ENCODE peak calls at places on chromosomes 1 and 21, in seven cellular contexts. G is prostate gland, T is fibroblast of lung, D is OCI-LY7, I is heart left ventricle, R is mesendoderm, J is dorsolateral prefrontal cortex. N is an unnamed sample.

GRCh38 chr1:21607549-21608529 is 61.3 kb downstream of the RAP1GAP start:
- DNase-seq in G (peak; percentile 71), T (peak; percentile 56), D (peak; percentile 78), I (peak; percentile 91), R (peak; percentile 100), J (no peak), N (peak; percentile 90)

GRCh38 chr21:37866027-37866426 is 50.2 kb downstream of the KCNJ6 start:
- DNase-seq in G (no peak), T (no peak), D (peak; percentile 29), I (no peak), R (no peak), J (no peak), N (peak; percentile 52)

GRCh38 chr1:201739492-201740085 is 89.4 kb upstream of the IPO9 start:
- DNase-seq in G (peak; percentile 39), T (no peak), D (peak; percentile 88), I (peak; percentile 82), R (peak; percentile 90), J (peak; percentile 69), N (peak; percentile 68)

GRCh38 chr1:190320952-190321351 is 156.7 kb downstream of the BRINP3 start:
- DNase-seq in G (no peak), T (peak; percentile 54), D (no peak), I (no peak), R (peak; percentile 36), J (no peak), N (no peak)

GRCh38 chr1:79517425-79518219 is 511.1 kb upstream of the ADGRL4 start:
- DNase-seq in G (no peak), T (no peak), D (peak; percentile 40), I (no peak), R (no peak), J (no peak), N (no peak)

GRCh38 chr1:21123287-21123961 is 53.3 kb downstream of the EIF4G3 start:
- DNase-seq in G (no peak), T (peak; percentile 29), D (no peak), I (no peak), R (no peak), J (no peak), N (no peak)

GRCh38 chr21:26070822-26071425 is 99.6 kb downstream of the APP start:
- DNase-seq in G (no peak), T (peak; percentile 55), D (peak; percentile 38), I (no peak), R (peak; percentile 76), J (no peak), N (no peak)

GRCh38 chr1:151814971-151815545 is 9.8 kb upstream of the LINGO4 start:
- DNase-seq in G (no peak), T (no peak), D (no peak), I (no peak), R (no peak), J (no peak), N (no peak)

GRCh38 chr1:16020325-16020724 is 1.5 kb upstream of the CLCNKA start:
- DNase-seq in G (no peak), T (no peak), D (no peak), I (no peak), R (no peak), J (no peak), N (no peak)

GRCh38 chr1:29805122-29805895 is 569.0 kb downstream of the PTPRU start:
- DNase-seq in G (no peak), T (no peak), D (no peak), I (no peak), R (peak; percentile 35), J (no peak), N (peak; percentile 14)

GRCh38 chr1:183473286-183473536 is 912 bp downstream of the SMG7 start:
- DNase-seq in G (no peak), T (no peak), D (no peak), I (no peak), R (peak; percentile 25), J (no peak), N (no peak)

GRCh38 chr1:51268675-51269033 is 32.6 kb downstream of the RNF11 start:
- DNase-seq in G (no peak), T (peak; percentile 52), D (no peak), I (no peak), R (no peak), J (no peak), N (no peak)

GRCh38 chr1:204419064-204419403 is 7.4 kb upstream of the PPP1R15B start:
- DNase-seq in G (no peak), T (peak; percentile 73), D (no peak), I (no peak), R (peak; percentile 52), J (no peak), N (no peak)

GRCh38 chr21:32386195-32386870 is 6.5 kb downstream of the URB1 start:
- DNase-seq in G (peak; percentile 56), T (peak; percentile 32), D (no peak), I (no peak), R (no peak), J (no peak), N (no peak)

GRCh38 chr1:66809736-66810326 is 8.8 kb upstream of the INSL5 start:
- DNase-seq in G (no peak), T (peak; percentile 49), D (no peak), I (no peak), R (no peak), J (no peak), N (no peak)

GRCh38 chr1:245087723-245088122 is 67.1 kb upstream of the KIF26B start:
- DNase-seq in G (no peak), T (no peak), D (no peak), I (no peak), R (no peak), J (no peak), N (no peak)

GRCh38 chr1:113987259-113987658 is 8.0 kb downstream of the OLFML3 start:
- DNase-seq in G (no peak), T (no peak), D (no peak), I (no peak), R (no peak), J (no peak), N (no peak)

GRCh38 chr1:54380285-54380882 is 25.8 kb downstream of the SSBP3 start:
- DNase-seq in G (no peak), T (no peak), D (no peak), I (no peak), R (no peak), J (no peak), N (no peak)

GRCh38 chr1:177249231-177249630 is 78.5 kb downstream of the BRINP2 start:
- DNase-seq in G (no peak), T (no peak), D (no peak), I (no peak), R (no peak), J (no peak), N (no peak)

GRCh38 chr1:40450491-40451237 is 388 bp downstream of the ZFP69B start:
- DNase-seq in G (no peak), T (peak; percentile 96), D (peak; percentile 69), I (no peak), R (peak; percentile 32), J (peak; percentile 78), N (peak; percentile 29)

GRCh38 chr1:38071530-38072266 is 25.1 kb upstream of the POU3F1 start:
- DNase-seq in G (peak; percentile 36), T (peak; percentile 27), D (peak; percentile 28), I (no peak), R (peak; percentile 81), J (no peak), N (no peak)

GRCh38 chr1:70948618-70949017 is 99.0 kb downstream of the PTGER3 start:
- DNase-seq in G (no peak), T (no peak), D (no peak), I (no peak), R (no peak), J (no peak), N (no peak)

GRCh38 chr1:8825985-8826481 is 8.6 kb upstream of the RERE start:
- DNase-seq in G (no peak), T (peak; percentile 91), D (no peak), I (no peak), R (peak; percentile 54), J (no peak), N (no peak)

GRCh38 chr1:46489169-46489637 is 433 bp upstream of the DMBX1 start:
- DNase-seq in G (no peak), T (no peak), D (no peak), I (peak; percentile 65), R (no peak), J (no peak), N (no peak)

GRCh38 chr21:14751602-14752001 is 205.5 kb upstream of the SAMSN1 start:
- DNase-seq in G (no peak), T (no peak), D (no peak), I (no peak), R (no peak), J (no peak), N (no peak)

GRCh38 chr1:30808067-30808662 is 50.6 kb upstream of the LAPTM5 start:
- DNase-seq in G (no peak), T (no peak), D (no peak), I (no peak), R (no peak), J (no peak), N (no peak)

GRCh38 chr1:17594690-17595601 is 55.4 kb downstream of the ARHGEF10L start:
- DNase-seq in G (no peak), T (no peak), D (no peak), I (no peak), R (no peak), J (no peak), N (no peak)

GRCh38 chr1:17596651-17597509 is 57.4 kb downstream of the ARHGEF10L start:
- DNase-seq in G (no peak), T (no peak), D (no peak), I (no peak), R (peak; percentile 70), J (no peak), N (peak; percentile 50)

GRCh38 chr1:17596186-17596585 is 56.7 kb downstream of the ARHGEF10L start:
- DNase-seq in G (no peak), T (no peak), D (no peak), I (no peak), R (peak; percentile 71), J (no peak), N (peak; percentile 65)

GRCh38 chr1:17594026-17594425 is 54.5 kb downstream of the ARHGEF10L start:
- DNase-seq in G (no peak), T (no peak), D (no peak), I (no peak), R (no peak), J (no peak), N (no peak)

GRCh38 chr1:17595602-17595925 is 56.1 kb downstream of the ARHGEF10L start:
- DNase-seq in G (no peak), T (no peak), D (no peak), I (no peak), R (no peak), J (no peak), N (no peak)
- H3K27ac ChIP-seq in G (no peak overlapping the region), T (no peak overlapping the region), D (no peak overlapping the region), I (no peak overlapping the region), R (no peak overlapping the region), J (no peak overlapping the region), N (no peak overlapping the region)

GRCh38 chr1:154404511-154404931 is 622 bp upstream of the IL6R start:
- DNase-seq in G (no peak), T (no peak), D (no peak), I (no peak), R (no peak), J (no peak), N (no peak)
- H3K27ac ChIP-seq in G (peak overlapping the region; percentile 97), T (no peak overlapping the region), D (no peak overlapping the region), I (peak overlapping the region; percentile 93), R (no peak overlapping the region), J (peak overlapping the region; percentile 93), N (peak overlapping the region; percentile 95)

GRCh38 chr1:89942825-89943658 is 51.9 kb upstream of the ZNF326 start:
- DNase-seq in G (no peak), T (no peak), D (no peak), I (no peak), R (peak; percentile 57), J (no peak), N (no peak)
- H3K27ac ChIP-seq in G (no peak overlapping the region), T (peak overlapping the region; percentile 64), D (no peak overlapping the region), I (no peak overlapping the region), R (no peak overlapping the region), J (peak overlapping the region; percentile 63), N (no peak overlapping the region)

GRCh38 chr1:109910963-109911798 is 532 bp downstream of the CSF1 start:
- DNase-seq in G (no peak), T (peak; percentile 26), D (no peak), I (no peak), R (peak; percentile 22), J (no peak), N (no peak)
- H3K27ac ChIP-seq in G (peak overlapping the region; percentile 84), T (peak overlapping the region; percentile 62), D (no peak overlapping the region), I (peak overlapping the region; percentile 59), R (no peak overlapping the region), J (peak overlapping the region; percentile 88), N (peak overlapping the region; percentile 92)

N was measured in upper lobe of left lung.